ENCODE peak calls at places on chromosomes 13 and 19, in four cellular contexts. O is GM06990, S is GM12865, Q is H9. N is an unnamed sample.

GRCh38 chr19:8259142-8259921 is 48.8 kb downstream of the CD320 start:
- DNase-seq in O (no peak), Q (no peak), S (no peak), N (peak; percentile 28)

GRCh38 chr19:6238643-6239281 is 41.0 kb downstream of the MLLT1 start:
- DNase-seq in O (no peak), S (no peak), Q (no peak), N (no peak)

GRCh38 chr13:112722433-112723250 is 32.8 kb downstream of the ATP11A start:
- DNase-seq in Q (no peak), O (no peak), S (no peak), N (no peak)

GRCh38 chr19:6023085-6023682 is 45.2 kb upstream of the RANBP3 start:
- DNase-seq in S (no peak), Q (no peak), O (no peak), N (no peak)

GRCh38 chr19:48284891-48285290 is 15.0 kb downstream of the ZNF114 start:
- DNase-seq in O (no peak), Q (no peak), S (no peak), N (no peak)

GRCh38 chr19:39052243-39052746 is 19.9 kb upstream of the FBXO27 start:
- DNase-seq in S (peak; percentile 81), O (peak; percentile 49), Q (peak; percentile 87), N (peak; percentile 76)

GRCh38 chr13:93625536-93625935 is 398.9 kb downstream of the GPC6 start:
- DNase-seq in Q (no peak), S (no peak), O (no peak), N (no peak)

GRCh38 chr13:49690990-49691886 is at the start of gene EBPL:
- DNase-seq in S (peak; percentile 90), O (peak; percentile 93), Q (peak; percentile 96), N (peak; percentile 97)

GRCh38 chr13:112790735-112791641 is 101.2 kb downstream of the ATP11A start:
- DNase-seq in Q (no peak), O (no peak), S (no peak), N (no peak)

GRCh38 chr13:51959773-51960172 is 51.5 kb downstream of the ATP7B start:
- DNase-seq in S (peak; percentile 77), O (peak; percentile 15), Q (no peak), N (peak; percentile 66)

GRCh38 chr19:37932985-37933953 is 26.3 kb downstream of the SIPA1L3 start:
- DNase-seq in S (peak; percentile 37), O (no peak), Q (peak; percentile 48), N (no peak)

GRCh38 chr19:410243-410781 is 1.4 kb upstream of the C2CD4C start:
- DNase-seq in Q (no peak), O (no peak), S (no peak), N (no peak)

GRCh38 chr13:94415484-94415883 is 64.0 kb downstream of the DCT start:
- DNase-seq in S (no peak), Q (no peak), O (no peak), N (no peak)

GRCh38 chr19:6236310-6237291 is 43.2 kb downstream of the MLLT1 start:
- DNase-seq in Q (no peak), S (no peak), O (no peak), N (no peak)

GRCh38 chr13:99218969-99219368 is 18.3 kb downstream of the UBAC2 start:
- DNase-seq in S (peak; percentile 54), O (no peak), Q (no peak), N (no peak)

GRCh38 chr19:6076675-6077463 is 33.4 kb downstream of the RFX2 start:
- DNase-seq in O (no peak), Q (no peak), S (no peak), N (no peak)

GRCh38 chr19:7982651-7983099 is 22.8 kb downstream of the ELAVL1 start:
- DNase-seq in Q (no peak), S (no peak), O (no peak), N (no peak)

GRCh38 chr19:23273022-23273593 is 22.9 kb upstream of the ZNF724 start:
- DNase-seq in Q (no peak), O (no peak), S (peak; percentile 39), N (no peak)

GRCh38 chr19:30310806-30311121 is 61.4 kb upstream of the ZNF536 start:
- DNase-seq in O (no peak), S (no peak), Q (no peak), N (no peak)
- TF ChIP-seq CTCF in O (no peak), S (no peak), Q (no peak), N (no peak)

GRCh38 chr19:46818812-46819211 is 30.4 kb upstream of the SLC1A5 start:
- DNase-seq in O (no peak), S (peak; percentile 53), Q (peak; percentile 43), N (no peak)
- TF ChIP-seq CTCF in O (no peak), S (no peak), Q (no peak), N (no peak)

GRCh38 chr19:14114854-14115253 is 2.7 kb downstream of the PRKACA start:
- DNase-seq in O (peak; percentile 40), S (peak; percentile 58), Q (peak; percentile 67), N (peak; percentile 69)
- TF ChIP-seq CTCF in O (peak; percentile 75), S (peak; percentile 61), Q (peak; percentile 77), N (peak; percentile 42)

GRCh38 chr19:4660181-4660791 is 9.9 kb downstream of the MYDGF start:
- DNase-seq in S (no peak), O (no peak), Q (peak; percentile 83), N (peak; percentile 59)
- TF ChIP-seq CTCF in S (peak; percentile 26), O (peak; percentile 45), Q (peak; percentile 62), N (peak; percentile 36)

GRCh38 chr13:41052441-41052840 is 8.9 kb upstream of the WBP4 start:
- DNase-seq in Q (no peak), O (no peak), S (no peak), N (no peak)
- TF ChIP-seq CTCF in Q (no peak), O (no peak), S (no peak), N (no peak)